ENCODE peak calls at places on chromosomes 16 and 17, in four cellular contexts. U, Z, B and Q are unnamed samples.

GRCh38 chr17:48139948-48140347 is 32.4 kb downstream of the SNX11 start:
- DNase-seq in B (no peak), Z (no peak), U (no peak), Q (no peak)

GRCh38 chr16:19382084-19382801 is 35.4 kb upstream of the TMC5 start:
- DNase-seq in Z (no peak), U (no peak), B (no peak), Q (peak; percentile 75)

GRCh38 chr16:56753410-56753809 is 23.5 kb downstream of the NUP93 start:
- DNase-seq in U (no peak), B (no peak), Z (no peak), Q (no peak)

GRCh38 chr16:84928679-84929420 is 82.5 kb downstream of the ZDHHC7 start:
- DNase-seq in Z (no peak), U (peak; percentile 70), B (no peak), Q (no peak)

GRCh38 chr17:39636927-39637736 is at the start of gene STARD3:
- DNase-seq in Z (peak; percentile 94), U (peak; percentile 92), B (no peak), Q (peak; percentile 83)

GRCh38 chr17:17140590-17140980 is 65.5 kb downstream of the PLD6 start:
- DNase-seq in U (peak; percentile 15), B (no peak), Z (no peak), Q (no peak)

GRCh38 chr17:79413591-79413990 is 197.3 kb downstream of the RBFOX3 start:
- DNase-seq in B (no peak), U (no peak), Z (no peak), Q (no peak)

GRCh38 chr16:49706620-49707355 is 149.1 kb downstream of the ZNF423 start:
- DNase-seq in U (no peak), B (no peak), Z (no peak), Q (no peak)

GRCh38 chr16:15054357-15055140 is 1.3 kb downstream of the NTAN1 start:
- DNase-seq in U (no peak), Z (no peak), B (no peak), Q (no peak)

GRCh38 chr17:82000803-82001649 is 21.7 kb downstream of the CENPX start:
- DNase-seq in U (no peak), Z (no peak), B (no peak), Q (no peak)

GRCh38 chr16:11401161-11402050 is 56.1 kb downstream of the RMI2 start:
- DNase-seq in B (no peak), U (no peak), Z (no peak), Q (no peak)

GRCh38 chr16:11494433-11494832 is 92.3 kb downstream of the LITAF start:
- DNase-seq in U (no peak), B (no peak), Z (peak; percentile 31), Q (no peak)

GRCh38 chr17:44363613-44364159 is at the start of gene FAM171A2:
- DNase-seq in B (no peak), U (peak; percentile 89), Z (peak; percentile 79), Q (no peak)

GRCh38 chr17:27323538-27324212 is 29.8 kb downstream of the WSB1 start:
- DNase-seq in B (no peak), U (peak; percentile 53), Z (no peak), Q (peak; percentile 77)

GRCh38 chr16:10942352-10943297 is at the start of gene DEXI:
- DNase-seq in U (peak; percentile 99), B (peak; percentile 69), Z (peak; percentile 93), Q (peak; percentile 92)

GRCh38 chr16:85857406-85857805 is 41.6 kb upstream of the IRF8 start:
- DNase-seq in Z (no peak), B (no peak), U (no peak), Q (no peak)

GRCh38 chr17:52383493-52384100 is 225.1 kb upstream of the CA10 start:
- DNase-seq in B (no peak), U (peak; percentile 13), Z (peak; percentile 56), Q (peak; percentile 71)

GRCh38 chr16:46428108-46429061 is 192.8 kb downstream of the SHCBP1 start:
- DNase-seq in Z (no peak), U (no peak), B (no peak), Q (no peak)

GRCh38 chr17:39014795-39015545 is 47.8 kb upstream of the FBXO47 start:
- DNase-seq in B (no peak), Z (no peak), U (no peak), Q (no peak)

GRCh38 chr17:31692632-31693031 is 166.4 kb downstream of the COPRS start:
- DNase-seq in Z (no peak), B (no peak), U (no peak), Q (no peak)

GRCh38 chr17:33142703-33143299 is 150.3 kb downstream of the ASIC2 start:
- DNase-seq in U (peak; percentile 61), Z (peak; percentile 57), B (no peak), Q (no peak)

GRCh38 chr17:60080545-60080944 is 1.8 kb upstream of the HEATR6 start:
- DNase-seq in B (no peak), U (no peak), Z (no peak), Q (no peak)

GRCh38 chr17:11671151-11671550 is 72.9 kb downstream of the DNAH9 start:
- DNase-seq in Z (no peak), U (no peak), B (no peak), Q (no peak)

GRCh38 chr17:32933881-32934280 is 5.9 kb downstream of the TMEM98 start:
- DNase-seq in B (no peak), U (no peak), Z (no peak), Q (no peak)

GRCh38 chr17:69909389-69909788 is 165.6 kb upstream of the KCNJ16 start:
- DNase-seq in B (no peak), Z (no peak), U (no peak), Q (no peak)

GRCh38 chr17:18968945-18969887 is 17.3 kb downstream of the SLC5A10 start:
- DNase-seq in U (peak; percentile 37), B (no peak), Z (no peak), Q (no peak)

GRCh38 chr17:45310380-45311324 is 6.2 kb downstream of the MAP3K14 start:
- DNase-seq in Z (no peak), U (no peak), B (no peak), Q (no peak)

GRCh38 chr17:4947010-4947410 is 1.3 kb downstream of the PFN1 start:
- DNase-seq in Z (no peak), B (no peak), U (no peak), Q (no peak)

GRCh38 chr16:30775381-30776099 is 11.5 kb downstream of the ZNF629 start:
- DNase-seq in B (no peak), U (peak; percentile 86), Z (peak; percentile 88), Q (peak; percentile 83)

GRCh38 chr16:75238132-75238852 is 13.1 kb downstream of the BCAR1 start:
- DNase-seq in Z (peak; percentile 15), U (no peak), B (no peak), Q (peak; percentile 89)

GRCh38 chr16:57540906-57541753 is 1.3 kb upstream of the ADGRG5 start:
- DNase-seq in B (no peak), Z (no peak), U (no peak), Q (no peak)

GRCh38 chr16:1361685-1362360 is 10.1 kb downstream of the GNPTG start:
- DNase-seq in B (no peak), Z (no peak), U (no peak), Q (no peak)

GRCh38 chr16:1363501-1364041 is 11.8 kb downstream of the GNPTG start:
- DNase-seq in B (no peak), Z (peak; percentile 79), U (peak; percentile 76), Q (peak; percentile 30)

GRCh38 chr16:1366060-1366711 is 14.5 kb downstream of the GNPTG start:
- DNase-seq in B (no peak), Z (no peak), U (no peak), Q (no peak)

GRCh38 chr16:1364510-1364909 is 12.8 kb downstream of the GNPTG start:
- DNase-seq in U (no peak), B (no peak), Z (no peak), Q (no peak)

GRCh38 chr16:1362807-1363206 is 11.1 kb downstream of the GNPTG start:
- DNase-seq in U (no peak), B (no peak), Z (no peak), Q (no peak)
- TF ChIP-seq CBFB in U (no peak), B (no peak), Z (no peak), Q (no peak)

GRCh38 chr16:27625050-27625697 is 75.2 kb downstream of the KATNIP start:
- DNase-seq in B (no peak), U (no peak), Z (no peak), Q (peak; percentile 88)

GRCh38 chr16:27632267-27632666 is 82.3 kb downstream of the KATNIP start:
- DNase-seq in Z (no peak), B (no peak), U (no peak), Q (no peak)

GRCh38 chr16:27633221-27633620 is 83.3 kb downstream of the KATNIP start:
- DNase-seq in B (no peak), Z (no peak), U (no peak), Q (no peak)

GRCh38 chr16:27624154-27625049 is 74.5 kb downstream of the KATNIP start:
- DNase-seq in U (no peak), Z (no peak), B (no peak), Q (peak; percentile 58)

DNA sequence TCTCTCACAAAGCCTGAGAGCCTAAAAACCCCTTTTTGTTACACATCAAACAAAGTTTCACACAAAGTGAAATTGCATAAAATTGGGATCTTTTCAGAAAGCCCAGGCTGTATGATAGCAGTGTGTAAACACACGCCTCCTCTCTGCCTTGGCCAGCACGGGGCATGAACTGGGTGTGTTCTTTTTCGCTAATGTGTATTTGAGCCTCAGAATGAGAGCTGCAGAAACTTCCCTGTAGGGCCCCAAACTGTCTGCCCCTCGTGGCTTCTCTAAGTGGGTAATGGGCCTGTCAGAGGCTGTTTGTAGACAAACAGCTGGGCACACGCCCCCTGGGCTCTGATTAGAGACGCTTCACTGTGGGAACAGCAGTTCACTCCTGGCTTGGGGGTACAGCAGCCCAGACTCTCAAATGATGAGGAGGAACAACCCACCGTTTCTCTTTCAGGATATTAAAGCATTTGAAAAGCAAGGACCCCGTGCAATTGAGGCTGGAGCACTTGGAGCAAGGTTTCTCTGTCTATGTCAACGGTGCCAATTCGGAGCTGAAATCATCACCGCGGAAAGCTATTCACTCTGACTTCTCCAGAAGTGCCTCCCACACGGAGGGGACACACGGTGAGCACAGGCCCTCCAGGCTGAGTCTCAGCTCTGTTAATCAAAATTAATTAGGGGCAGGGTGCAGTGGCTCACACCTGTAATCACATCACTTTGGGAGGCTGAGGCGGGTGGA is 78.4 kb downstream of the KATNIP start:
- DNase-seq in U (no peak), B (no peak), Z (peak; percentile 20), Q (no peak)
- TF ChIP-seq ESRRA in U (no peak), B (no peak), Z (no peak), Q (no peak)

GRCh38 chr16:64158941-64159588 is 962.8 kb downstream of the CDH11 start:
- DNase-seq in B (no peak), Z (no peak), U (no peak), Q (peak; percentile 94)
- TF ChIP-seq CBFB in B (no peak), Z (no peak), U (no peak), Q (no peak)

GRCh38 chr16:78675312-78675711 is 575.9 kb downstream of the WWOX start:
- DNase-seq in Z (no peak), U (no peak), B (no peak), Q (peak; percentile 7)
- TF ChIP-seq ESRRA in Z (no peak), U (no peak), B (no peak), Q (no peak)

GRCh38 chr16:52552643-52553042 is 5.7 kb upstream of the TOX3 start:
- DNase-seq in U (no peak), B (no peak), Z (no peak), Q (no peak)
- TF ChIP-seq CBFB in U (no peak), B (no peak), Z (no peak), Q (no peak)